ENCODE peak calls at places on chromosomes 6 and 20, in ten cellular contexts. P is T-helper 1 cell; L is Caco-2; Q is endothelial cell; F is frontal cortex; C is uterus; V is DMS153; Z is naive thymus-derived CD8-positive, alpha-beta T cell; R is fibroblast of pulmonary artery; U is activated T-cell treated with anti-CD3 and anti-CD28 coated beads, Interleukin-2, amount 50 U/mL, for 1 hour. M is an unnamed sample.

GRCh38 chr6:160085226-160085625 is 36.4 kb upstream of the SLC22A1 start:
- DNase-seq in P (no peak), L (no peak), Q (no peak), F (no peak), C (no peak), V (no peak), Z (no peak), R (no peak), U (no peak), M (no peak)

GRCh38 chr6:95143408-95144180 is 433.7 kb upstream of the MANEA start:
- DNase-seq in P (no peak), L (no peak), Q (no peak), F (no peak), C (no peak), V (no peak), Z (no peak), R (no peak), U (no peak), M (no peak)

GRCh38 chr20:44247676-44248419 is 740 bp downstream of the GDAP1L1 start:
- DNase-seq in P (no peak), L (peak), Q (peak), F (peak), C (peak), V (no peak), Z (no peak), R (peak), U (peak), M (no peak)

GRCh38 chr6:98343004-98343403 is 491.4 kb upstream of the POU3F2 start:
- DNase-seq in P (no peak), L (no peak), Q (no peak), F (no peak), C (no peak), V (peak), Z (no peak), R (no peak), U (no peak), M (no peak)

GRCh38 chr6:8940356-8940755 is 505.0 kb upstream of the SLC35B3 start:
- DNase-seq in P (no peak), L (no peak), Q (no peak), F (no peak), C (no peak), V (peak), Z (no peak), R (no peak), U (no peak), M (no peak)

GRCh38 chr6:33316603-33317417 is 734 bp downstream of the ZBTB22 start:
- DNase-seq in P (no peak), L (no peak), Q (no peak), F (no peak), C (no peak), V (no peak), Z (no peak), R (no peak), U (peak), M (no peak)

GRCh38 chr6:108874470-108875160 is 26.4 kb downstream of the ARMC2 start:
- DNase-seq in P (no peak), L (no peak), Q (no peak), F (no peak), C (no peak), V (no peak), Z (no peak), R (peak), U (no peak), M (peak)

GRCh38 chr6:154909821-154910220 is 85.3 kb upstream of the TIAM2 start:
- DNase-seq in P (no peak), L (peak), Q (no peak), F (no peak), C (no peak), V (no peak), Z (no peak), R (peak), U (no peak), M (no peak)

GRCh38 chr6:45922728-45923351 is 92.8 kb downstream of the CLIC5 start:
- DNase-seq in P (peak), L (peak), Q (peak), F (peak), C (peak), V (peak), Z (peak), R (peak), U (peak), M (peak)

GRCh38 chr6:5286780-5287179 is 25.5 kb downstream of the FARS2 start:
- DNase-seq in P (no peak), L (no peak), Q (no peak), F (no peak), C (no peak), V (no peak), Z (no peak), R (no peak), U (no peak), M (no peak)

GRCh38 chr6:75094614-75095321 is 111.1 kb downstream of the COL12A1 start:
- DNase-seq in P (no peak), L (no peak), Q (no peak), F (no peak), C (no peak), V (no peak), Z (no peak), R (peak), U (no peak), M (no peak)

GRCh38 chr6:34556031-34556471 is at the start of gene SPDEF:
- DNase-seq in P (no peak), L (no peak), Q (no peak), F (no peak), C (no peak), V (no peak), Z (no peak), R (no peak), U (no peak), M (no peak)

GRCh38 chr6:24394777-24395437 is 7.8 kb upstream of the MRS2 start:
- DNase-seq in P (no peak), L (no peak), Q (no peak), F (no peak), C (no peak), V (no peak), Z (no peak), R (peak), U (no peak), M (no peak)

GRCh38 chr6:63441266-63441956 is 121.6 kb upstream of the LGSN start:
- DNase-seq in P (no peak), L (peak), Q (no peak), F (no peak), C (no peak), V (peak), Z (no peak), R (no peak), U (no peak), M (no peak)

GRCh38 chr20:8244637-8245036 is 112.6 kb downstream of the PLCB1 start:
- DNase-seq in P (no peak), L (no peak), Q (no peak), F (no peak), C (no peak), V (no peak), Z (no peak), R (peak), U (no peak), M (no peak)

GRCh38 chr20:62496525-62497218 is 20.9 kb upstream of the GATA5 start:
- DNase-seq in P (no peak), L (no peak), Q (peak), F (no peak), C (no peak), V (no peak), Z (no peak), R (no peak), U (peak), M (peak)

GRCh38 chr20:22402550-22402949 is 181.8 kb downstream of the FOXA2 start:
- DNase-seq in P (no peak), L (no peak), Q (no peak), F (no peak), C (no peak), V (peak), Z (no peak), R (no peak), U (no peak), M (no peak)

GRCh38 chr6:169800668-169801395 is 49.4 kb downstream of the ERMARD start:
- DNase-seq in P (no peak), L (peak), Q (no peak), F (peak), C (no peak), V (peak), Z (no peak), R (peak), U (peak), M (peak)

GRCh38 chr6:2749972-2750600 is 636 bp downstream of the MYLK4 start:
- DNase-seq in P (peak), L (peak), Q (peak), F (peak), C (peak), V (no peak), Z (no peak), R (peak), U (peak), M (peak)

GRCh38 chr20:58854638-58855471 is 2.3 kb downstream of the GNAS start:
- DNase-seq in P (no peak), L (peak), Q (no peak), F (no peak), C (no peak), V (no peak), Z (no peak), R (no peak), U (peak), M (no peak)

GRCh38 chr6:136672144-136672543 is 120.1 kb downstream of the MAP3K5 start:
- DNase-seq in P (no peak), L (no peak), Q (no peak), F (no peak), C (no peak), V (no peak), Z (no peak), R (no peak), U (no peak), M (no peak)

GRCh38 chr20:48825551-48825885 is 2.3 kb downstream of the PREX1 start:
- DNase-seq in P (no peak), L (no peak), Q (no peak), F (no peak), C (no peak), V (no peak), Z (no peak), R (no peak), U (no peak), M (no peak)

GRCh38 chr6:90397929-90398674 is 101.5 kb upstream of the BACH2 start:
- DNase-seq in P (peak), L (no peak), Q (no peak), F (no peak), C (no peak), V (no peak), Z (peak), R (peak), U (peak), M (peak)

GRCh38 chr6:43009124-43009523 is 4.6 kb downstream of the MEA1 start:
- DNase-seq in P (no peak), L (peak), Q (peak), F (no peak), C (no peak), V (no peak), Z (no peak), R (peak), U (peak), M (peak)

GRCh38 chr6:13191461-13191860 is 136.9 kb downstream of the TBC1D7 start:
- DNase-seq in P (no peak), L (no peak), Q (no peak), F (no peak), C (no peak), V (no peak), Z (no peak), R (no peak), U (no peak), M (no peak)

GRCh38 chr6:14501240-14501639 is 383.7 kb downstream of the CD83 start:
- DNase-seq in P (no peak), L (no peak), Q (no peak), F (peak), C (no peak), V (no peak), Z (no peak), R (no peak), U (no peak), M (no peak)

GRCh38 chr20:63745961-63746765 is 6.6 kb downstream of the SLC2A4RG start:
- DNase-seq in P (no peak), L (peak), Q (no peak), F (peak), C (no peak), V (no peak), Z (no peak), R (no peak), U (no peak), M (no peak)

GRCh38 chr6:31293343-31293742 is 21.5 kb upstream of the HLA-C start:
- DNase-seq in P (no peak), L (no peak), Q (peak), F (no peak), C (no peak), V (no peak), Z (no peak), R (peak), U (no peak), M (no peak)

M was measured in activated effector memory CD4-positive, alpha-beta T cell treated with anti-CD3 and anti-CD28 coated beads, Interleukin-2, amount 50 U/mL, for 16 hours.